ENCODE peak calls at places on chromosome 10, in ten cellular contexts. J, E, P, U, Q, O, T, K, W and F are unnamed samples.
A peak's percentile ranks its signal among the peaks of the same experiment; 100 is the strongest.

GRCh38 chr10:125117941-125118630 is 42.3 kb downstream of the CTBP2 start:
- DNase-seq in J (no peak), E (no peak), P (peak; percentile 52), U (no peak), Q (peak; percentile 61), O (no peak), T (no peak), K (no peak), W (peak; percentile 85), F (no peak)

GRCh38 chr10:105875050-105875449 is 1234.0 kb downstream of the SORCS3 start:
- DNase-seq in J (no peak), E (no peak), P (no peak), U (no peak), Q (no peak), O (no peak), T (no peak), K (no peak), W (no peak), F (no peak)

GRCh38 chr10:124875596-124875995 is 66.3 kb upstream of the ZRANB1 start:
- DNase-seq in J (no peak), E (no peak), P (peak; percentile 71), U (no peak), Q (no peak), O (no peak), T (no peak), K (no peak), W (no peak), F (peak; percentile 1)

GRCh38 chr10:103481974-103482531 is 3.0 kb upstream of the CALHM3 start:
- DNase-seq in J (peak; percentile 74), E (peak; percentile 86), P (peak; percentile 74), U (peak; percentile 51), Q (peak; percentile 44), O (peak; percentile 50), T (peak; percentile 26), K (no peak), W (peak; percentile 37), F (no peak)

GRCh38 chr10:17209931-17210330 is 8.5 kb upstream of the TRDMT1 start:
- DNase-seq in J (no peak), E (no peak), P (peak; percentile 57), U (no peak), Q (no peak), O (no peak), T (no peak), K (no peak), W (no peak), F (no peak)

GRCh38 chr10:121788717-121789116 is 139.1 kb downstream of the ATE1 start:
- DNase-seq in J (no peak), E (no peak), P (no peak), U (no peak), Q (no peak), O (peak; percentile 28), T (no peak), K (no peak), W (no peak), F (no peak)

GRCh38 chr10:78730754-78731153 is 338.0 kb upstream of the ZMIZ1 start:
- DNase-seq in J (no peak), E (no peak), P (no peak), U (no peak), Q (no peak), O (no peak), T (no peak), K (no peak), W (no peak), F (no peak)

GRCh38 chr10:32253300-32253699 is 93.7 kb downstream of the EPC1 start:
- DNase-seq in J (peak; percentile 67), E (peak; percentile 69), P (peak; percentile 20), U (no peak), Q (peak; percentile 41), O (no peak), T (no peak), K (no peak), W (no peak), F (no peak)

GRCh38 chr10:99292159-99292558 is 37.0 kb upstream of the CNNM1 start:
- DNase-seq in J (peak; percentile 36), E (peak; percentile 72), P (peak; percentile 93), U (no peak), Q (no peak), O (no peak), T (no peak), K (no peak), W (no peak), F (no peak)

GRCh38 chr10:74824184-74825032 is 2.0 kb upstream of the KAT6B start:
- DNase-seq in J (peak; percentile 49), E (no peak), P (no peak), U (peak; percentile 13), Q (no peak), O (no peak), T (no peak), K (no peak), W (peak; percentile 23), F (no peak)

GRCh38 chr10:100912609-100913469 is at the start of gene SLF2:
- DNase-seq in J (peak; percentile 99), E (peak; percentile 98), P (peak; percentile 99), U (peak; percentile 97), Q (peak; percentile 98), O (peak; percentile 93), T (peak; percentile 87), K (peak; percentile 97), W (peak; percentile 99), F (peak; percentile 97)

GRCh38 chr10:113062977-113063967 is 113.2 kb downstream of the TCF7L2 start:
- DNase-seq in J (no peak), E (no peak), P (peak; percentile 56), U (no peak), Q (no peak), O (no peak), T (no peak), K (no peak), W (no peak), F (no peak)

GRCh38 chr10:99555371-99556224 is 22.9 kb downstream of the NKX2-3 start:
- DNase-seq in J (no peak), E (no peak), P (no peak), U (no peak), Q (no peak), O (no peak), T (no peak), K (no peak), W (no peak), F (no peak)

GRCh38 chr10:45421231-45422097 is 47.4 kb downstream of the ALOX5 start:
- DNase-seq in J (no peak), E (no peak), P (no peak), U (peak; percentile 73), Q (no peak), O (no peak), T (no peak), K (no peak), W (peak; percentile 25), F (no peak)

GRCh38 chr10:21526184-21526951 is 886 bp upstream of the SKIDA1 start:
- DNase-seq in J (no peak), E (peak; percentile 60), P (peak; percentile 84), U (peak; percentile 64), Q (peak; percentile 71), O (peak; percentile 53), T (peak; percentile 49), K (peak; percentile 84), W (peak; percentile 67), F (peak; percentile 88)

GRCh38 chr10:30027057-30028005 is 32.1 kb downstream of the JCAD start:
- DNase-seq in J (no peak), E (peak; percentile 69), P (no peak), U (peak; percentile 97), Q (peak; percentile 45), O (no peak), T (no peak), K (peak; percentile 48), W (peak; percentile 45), F (peak; percentile 74)

GRCh38 chr10:124744047-124744687 is at the start of gene FAM53B:
- DNase-seq in J (peak; percentile 94), E (peak; percentile 86), P (peak; percentile 78), U (peak; percentile 80), Q (peak; percentile 84), O (peak; percentile 47), T (peak; percentile 57), K (peak; percentile 91), W (peak; percentile 83), F (peak; percentile 89)

GRCh38 chr10:7435674-7436073 is 24.8 kb upstream of the SFMBT2 start:
- DNase-seq in J (no peak), E (no peak), P (no peak), U (no peak), Q (no peak), O (no peak), T (no peak), K (no peak), W (no peak), F (no peak)

GRCh38 chr10:35005868-35006267 is 84.3 kb downstream of the CUL2 start:
- DNase-seq in J (no peak), E (peak; percentile 98), P (peak; percentile 97), U (no peak), Q (no peak), O (no peak), T (no peak), K (no peak), W (no peak), F (no peak)

GRCh38 chr10:411597-411996 is 276.3 kb downstream of the ZMYND11 start:
- DNase-seq in J (no peak), E (no peak), P (no peak), U (no peak), Q (no peak), O (no peak), T (no peak), K (no peak), W (no peak), F (no peak)

GRCh38 chr10:18683427-18683826 is 24.2 kb downstream of the ARL5B start:
- DNase-seq in J (no peak), E (peak; percentile 17), P (peak; percentile 79), U (no peak), Q (no peak), O (no peak), T (no peak), K (no peak), W (no peak), F (no peak)

GRCh38 chr10:118966131-118967125 is 63.1 kb upstream of the NANOS1 start:
- DNase-seq in J (no peak), E (no peak), P (no peak), U (no peak), Q (no peak), O (no peak), T (no peak), K (no peak), W (no peak), F (no peak)

GRCh38 chr10:22605168-22605567 is 109.2 kb downstream of the PIP4K2A start:
- DNase-seq in J (no peak), E (peak; percentile 44), P (peak; percentile 73), U (no peak), Q (no peak), O (no peak), T (no peak), K (no peak), W (no peak), F (no peak)

GRCh38 chr10:88194041-88194887 is 330.8 kb downstream of the PTEN start:
- DNase-seq in J (no peak), E (peak; percentile 14), P (peak; percentile 41), U (peak; percentile 90), Q (no peak), O (no peak), T (no peak), K (no peak), W (no peak), F (no peak)

GRCh38 chr10:113273877-113274829 is 278.7 kb upstream of the HABP2 start:
- DNase-seq in J (no peak), E (no peak), P (peak; percentile 77), U (no peak), Q (no peak), O (no peak), T (no peak), K (peak; percentile 46), W (no peak), F (no peak)

GRCh38 chr10:43683451-43684197 is 34.9 kb upstream of the ZNF32 start:
- DNase-seq in J (no peak), E (peak; percentile 29), P (peak; percentile 44), U (peak; percentile 52), Q (no peak), O (no peak), T (no peak), K (no peak), W (no peak), F (no peak)